ENCODE peak calls at places on chromosome 16, in ten cellular contexts. N is cardiac muscle cell; Z is sigmoid colon; Q is amygdala; W is GM13976; X is AG10803; J is foreskin melanocyte; U is astrocyte of the spinal cord; H is activated T-cell treated with anti-CD3 and anti-CD28 coated beads, Interleukin-2, amount 50 U/mL, for 4 hours; G is dermis microvascular lymphatic vessel endothelial cell. R is an unnamed sample.

GRCh38 chr16:64882385-64882784 is 239.5 kb downstream of the CDH11 start:
- DNase-seq in G (no peak), N (peak; percentile 13), Q (no peak), W (no peak), H (no peak), U (no peak), J (no peak), Z (no peak), X (no peak), R (no peak)

GRCh38 chr16:87333101-87333500 is 15.9 kb upstream of the C16orf95 start:
- DNase-seq in H (no peak), G (no peak), N (no peak), X (no peak), Q (peak; percentile 32), U (no peak), J (no peak), W (no peak), Z (no peak), R (no peak)

GRCh38 chr16:28149016-28149888 is 62.5 kb downstream of the XPO6 start:
- DNase-seq in U (no peak), H (no peak), Z (no peak), N (peak; percentile 15), X (no peak), G (no peak), Q (no peak), J (no peak), W (no peak), R (no peak)

GRCh38 chr16:70454221-70455034 is at the start of gene FCSK:
- DNase-seq in Z (peak; percentile 77), X (peak; percentile 45), U (peak; percentile 73), J (peak; percentile 67), H (peak; percentile 61), Q (no peak), N (peak; percentile 72), G (peak; percentile 71), W (peak; percentile 89), R (peak; percentile 83)

GRCh38 chr16:69294051-69294450 is 17.1 kb upstream of the VPS4A start:
- DNase-seq in W (no peak), X (peak; percentile 42), J (no peak), Q (no peak), U (no peak), G (no peak), N (no peak), Z (no peak), H (no peak), R (no peak)

GRCh38 chr16:30703971-30704370 is 5.0 kb downstream of the SRCAP start:
- DNase-seq in U (no peak), J (no peak), Q (no peak), H (no peak), X (no peak), W (no peak), N (no peak), G (no peak), Z (no peak), R (no peak)

GRCh38 chr16:85202631-85203461 is 90.6 kb upstream of the CIBAR2 start:
- DNase-seq in Z (peak; percentile 98), W (no peak), G (no peak), X (peak; percentile 98), N (peak; percentile 98), U (peak; percentile 88), Q (no peak), H (no peak), J (no peak), R (no peak)

GRCh38 chr16:89330177-89330856 is 112.8 kb downstream of the ZNF778 start:
- DNase-seq in H (peak; percentile 26), Q (no peak), G (peak; percentile 93), X (no peak), N (peak; percentile 36), J (no peak), W (no peak), U (peak; percentile 69), Z (no peak), R (peak; percentile 91)

GRCh38 chr16:69005641-69006355 is 99.7 kb upstream of the HAS3 start:
- DNase-seq in W (no peak), H (no peak), G (no peak), Z (no peak), Q (no peak), U (no peak), X (no peak), N (no peak), J (no peak), R (no peak)

GRCh38 chr16:15961060-15961511 is 11.7 kb downstream of the ABCC1 start:
- DNase-seq in H (peak; percentile 62), N (no peak), J (no peak), Z (no peak), X (no peak), Q (no peak), G (peak; percentile 58), W (peak; percentile 77), U (peak; percentile 69), R (no peak)

GRCh38 chr16:52549011-52549692 is 2.2 kb upstream of the TOX3 start:
- DNase-seq in U (no peak), Z (no peak), G (no peak), J (no peak), W (no peak), Q (no peak), X (no peak), N (peak; percentile 11), H (no peak), R (no peak)

GRCh38 chr16:62353355-62353754 is 317.1 kb upstream of the CDH8 start:
- DNase-seq in G (no peak), H (no peak), N (no peak), X (no peak), J (no peak), Q (no peak), W (no peak), U (no peak), Z (no peak), R (no peak)

GRCh38 chr16:89860747-89861304 is 12.6 kb upstream of the TCF25 start:
- DNase-seq in X (peak; percentile 24), H (peak; percentile 73), J (no peak), U (peak; percentile 17), N (peak; percentile 55), Z (no peak), W (peak; percentile 96), G (peak; percentile 48), Q (no peak), R (peak; percentile 43)

GRCh38 chr16:1078579-1079021 is 6.1 kb downstream of the SSTR5 start:
- DNase-seq in Z (no peak), Q (no peak), N (peak; percentile 45), H (no peak), X (no peak), G (peak; percentile 94), W (no peak), U (peak; percentile 44), J (no peak), R (peak; percentile 13)

GRCh38 chr16:83296505-83296904 is 511.3 kb upstream of the HSBP1 start:
- DNase-seq in G (no peak), X (peak; percentile 23), W (no peak), Q (no peak), N (peak; percentile 15), J (no peak), Z (no peak), U (no peak), H (no peak), R (no peak)

GRCh38 chr16:14449790-14450463 is 180.1 kb downstream of the PARN start:
- DNase-seq in N (peak; percentile 78), J (no peak), H (no peak), Q (no peak), W (no peak), X (peak; percentile 49), U (no peak), G (no peak), Z (no peak), R (no peak)